ENCODE peak calls at places on chromosomes 16 and 17, in seven cellular contexts. One of them, this sample, is unnamed. For H3K36me3 and H3K4me1, the result is how much of the 10 kb centered on the place peaks cover.

GRCh38 chr16:9836118-9836736 is 346.0 kb downstream of the GRIN2A start:
- DNase-seq in suprapubic skin: no peak
- DNase-seq in ovary: no peak
- DNase-seq in tibial nerve: no peak
- DNase-seq in heart left ventricle: no peak
- DNase-seq in MM.1S: peak
- DNase-seq in colonic mucosa: no peak
- DNase-seq in this sample: no peak

GRCh38 chr16:86576591-86577313 is 1.6 kb upstream of the FOXL1 start:
- DNase-seq in tibial nerve: no peak
- DNase-seq in suprapubic skin: no peak
- DNase-seq in colonic mucosa: no peak
- DNase-seq in ovary: no peak
- DNase-seq in heart left ventricle: no peak
- DNase-seq in MM.1S: no peak
- DNase-seq in this sample: peak

GRCh38 chr17:77436058-77436442 is 295.3 kb downstream of the SEC14L1 start:
- DNase-seq in colonic mucosa: no peak
- DNase-seq in ovary: no peak
- DNase-seq in tibial nerve: no peak
- DNase-seq in heart left ventricle: peak
- DNase-seq in MM.1S: no peak
- DNase-seq in suprapubic skin: no peak
- DNase-seq in this sample: no peak

GRCh38 chr16:88662222-88662842 is 559 bp downstream of the MVD start:
- DNase-seq in heart left ventricle: no peak
- DNase-seq in MM.1S: no peak
- DNase-seq in colonic mucosa: peak
- DNase-seq in tibial nerve: no peak
- DNase-seq in ovary: no peak
- DNase-seq in suprapubic skin: no peak
- DNase-seq in this sample: peak

GRCh38 chr17:7479389-7480192 is at the start of gene ZBTB4:
- DNase-seq in ovary: peak
- DNase-seq in colonic mucosa: peak
- DNase-seq in tibial nerve: no peak
- DNase-seq in suprapubic skin: no peak
- DNase-seq in heart left ventricle: peak
- DNase-seq in MM.1S: peak
- DNase-seq in this sample: peak

GRCh38 chr17:46758614-46759013 is 59.9 kb downstream of the WNT3 start:
- DNase-seq in tibial nerve: no peak
- DNase-seq in colonic mucosa: no peak
- DNase-seq in suprapubic skin: no peak
- DNase-seq in MM.1S: no peak
- DNase-seq in heart left ventricle: no peak
- DNase-seq in ovary: no peak
- DNase-seq in this sample: no peak

GRCh38 chr16:1492082-1492922 is 858 bp upstream of the TELO2 start:
- DNase-seq in MM.1S: no peak
- DNase-seq in heart left ventricle: no peak
- DNase-seq in suprapubic skin: no peak
- DNase-seq in colonic mucosa: no peak
- DNase-seq in tibial nerve: no peak
- DNase-seq in ovary: no peak
- DNase-seq in this sample: peak

GRCh38 chr17:1362065-1362848 is 37.8 kb downstream of the YWHAE start:
- DNase-seq in colonic mucosa: no peak
- DNase-seq in ovary: no peak
- DNase-seq in suprapubic skin: no peak
- DNase-seq in MM.1S: no peak
- DNase-seq in tibial nerve: no peak
- DNase-seq in heart left ventricle: no peak
- DNase-seq in this sample: no peak

GRCh38 chr16:81607805-81608514 is 163.4 kb downstream of the CMIP start:
- DNase-seq in heart left ventricle: no peak
- DNase-seq in MM.1S: no peak
- DNase-seq in colonic mucosa: no peak
- DNase-seq in ovary: no peak
- DNase-seq in tibial nerve: no peak
- DNase-seq in suprapubic skin: no peak
- DNase-seq in this sample: no peak

GRCh38 chr16:76650579-76650978 is 373.4 kb downstream of the CNTNAP4 start:
- DNase-seq in MM.1S: no peak
- DNase-seq in suprapubic skin: no peak
- DNase-seq in heart left ventricle: no peak
- DNase-seq in ovary: no peak
- DNase-seq in colonic mucosa: no peak
- DNase-seq in tibial nerve: no peak
- DNase-seq in this sample: no peak

GRCh38 chr16:17776888-17777287 is 306.1 kb upstream of the XYLT1 start:
- DNase-seq in heart left ventricle: no peak
- DNase-seq in colonic mucosa: no peak
- DNase-seq in tibial nerve: no peak
- DNase-seq in ovary: no peak
- DNase-seq in suprapubic skin: no peak
- DNase-seq in MM.1S: no peak
- DNase-seq in this sample: no peak

DNA sequence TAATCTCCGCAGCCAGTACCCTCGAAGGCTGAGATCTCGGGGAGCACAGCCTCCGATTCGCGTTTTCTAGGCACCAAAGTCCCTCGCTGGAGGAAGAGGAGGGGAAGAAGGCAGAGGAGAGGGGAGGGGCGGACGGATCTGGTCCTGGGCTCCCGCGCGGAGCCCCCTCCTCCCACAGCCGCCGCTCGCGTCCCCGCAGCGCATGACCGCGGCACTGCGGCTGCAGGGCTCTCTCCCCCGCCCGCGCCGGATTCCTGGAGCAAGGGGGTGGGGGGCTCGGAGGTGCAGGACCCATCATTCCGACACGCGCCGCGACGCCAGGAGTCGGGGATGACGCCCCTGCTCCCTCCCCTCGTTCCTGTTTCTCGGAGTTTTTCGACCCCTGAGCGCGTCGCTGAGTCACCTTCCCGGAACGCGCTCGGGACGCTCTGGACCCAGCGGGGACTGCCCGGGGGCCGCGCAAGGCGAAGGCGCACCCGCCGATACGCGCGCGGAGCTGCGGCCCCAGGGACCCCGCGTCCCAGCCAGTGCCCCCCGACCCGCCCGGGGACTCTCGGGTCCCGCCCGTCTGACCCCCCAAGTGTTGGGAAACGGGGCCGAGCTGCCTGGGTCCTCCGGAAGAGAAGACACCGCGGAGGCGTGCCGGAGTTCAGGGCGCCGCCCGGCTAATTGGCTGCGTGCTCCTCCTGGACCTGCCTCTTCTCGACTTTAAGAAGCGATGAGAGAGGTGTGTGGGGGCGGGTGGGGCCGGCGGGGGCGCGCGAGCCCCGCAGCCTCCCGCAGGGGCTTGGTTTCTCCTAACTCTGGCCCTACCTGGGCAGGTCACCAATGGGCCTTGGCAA is 1.4 kb upstream of the SPHK1 start:
- DNase-seq in MM.1S: peak
- DNase-seq in tibial nerve: no peak
- DNase-seq in heart left ventricle: peak
- DNase-seq in ovary: no peak
- DNase-seq in suprapubic skin: no peak
- DNase-seq in colonic mucosa: peak
- DNase-seq in this sample: peak
- H3K27ac ChIP-seq in MM.1S: peak
- H3K27ac ChIP-seq in tibial nerve: peak
- H3K27ac ChIP-seq in heart left ventricle: peak
- H3K27ac ChIP-seq in ovary: no peak
- H3K27ac ChIP-seq in suprapubic skin: peak
- H3K27ac ChIP-seq in colonic mucosa: peak
- H3K27ac ChIP-seq in this sample: no peak

DNA sequence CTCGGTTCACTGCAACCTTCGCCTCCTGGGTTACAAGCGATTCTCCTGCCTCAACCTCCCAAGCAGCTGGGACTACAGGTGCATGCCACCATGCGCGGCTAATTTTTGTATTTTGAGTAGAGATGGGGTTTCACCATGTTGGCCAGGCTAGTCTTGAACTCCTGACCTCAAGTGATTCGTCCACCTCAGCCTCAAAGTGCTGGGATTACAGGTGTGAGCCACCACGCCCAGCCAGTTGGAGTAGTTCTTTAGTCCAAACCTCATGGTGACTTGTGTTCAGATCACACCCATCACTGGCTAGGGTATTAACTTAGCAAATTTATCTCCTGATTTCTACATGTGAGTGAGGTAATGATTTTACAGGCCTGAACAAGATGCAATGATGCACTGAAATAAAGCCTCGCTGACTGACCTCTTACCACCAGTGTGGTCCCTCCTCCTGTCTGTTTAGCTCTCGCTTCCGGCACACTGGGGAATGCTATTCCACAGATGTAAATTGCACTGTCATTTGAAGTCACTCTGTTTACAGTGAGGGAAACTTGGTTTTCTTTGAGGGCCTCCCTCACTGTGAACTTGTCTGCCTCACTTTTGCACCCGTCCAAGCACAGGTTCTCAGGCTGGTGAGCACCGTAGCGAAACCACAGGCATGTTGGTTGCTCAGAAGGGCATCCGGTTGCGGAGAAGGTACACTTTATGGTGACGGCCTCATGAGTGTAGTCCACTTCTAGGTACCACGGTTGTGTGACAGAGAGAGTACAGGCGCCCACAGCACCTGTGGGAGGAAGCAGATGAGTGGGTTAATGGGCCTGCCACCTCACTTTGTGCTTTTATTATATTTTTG is 5.5 kb downstream of the IGSF6 start:
- DNase-seq in heart left ventricle: no peak
- DNase-seq in colonic mucosa: peak
- DNase-seq in ovary: no peak
- DNase-seq in suprapubic skin: no peak
- DNase-seq in tibial nerve: no peak
- DNase-seq in MM.1S: no peak
- DNase-seq in this sample: no peak
- H3K36me3 ChIP-seq in heart left ventricle: under half
- H3K36me3 ChIP-seq in colonic mucosa: under half
- H3K36me3 ChIP-seq in ovary: under half
- H3K36me3 ChIP-seq in suprapubic skin: under half
- H3K36me3 ChIP-seq in tibial nerve: under half
- H3K36me3 ChIP-seq in MM.1S: under half
- H3K36me3 ChIP-seq in this sample: under half

GRCh38 chr17:75485688-75486087 is 29.3 kb downstream of the TMEM94 start:
- DNase-seq in suprapubic skin: no peak
- DNase-seq in MM.1S: no peak
- DNase-seq in heart left ventricle: peak
- DNase-seq in tibial nerve: no peak
- DNase-seq in colonic mucosa: no peak
- DNase-seq in ovary: no peak
- DNase-seq in this sample: peak
- H3K4me1 ChIP-seq in suprapubic skin: under half
- H3K4me1 ChIP-seq in MM.1S: under half
- H3K4me1 ChIP-seq in heart left ventricle: under half
- H3K4me1 ChIP-seq in tibial nerve: under half
- H3K4me1 ChIP-seq in colonic mucosa: under half
- H3K4me1 ChIP-seq in ovary: under half
- H3K4me1 ChIP-seq in this sample: under half

DNA sequence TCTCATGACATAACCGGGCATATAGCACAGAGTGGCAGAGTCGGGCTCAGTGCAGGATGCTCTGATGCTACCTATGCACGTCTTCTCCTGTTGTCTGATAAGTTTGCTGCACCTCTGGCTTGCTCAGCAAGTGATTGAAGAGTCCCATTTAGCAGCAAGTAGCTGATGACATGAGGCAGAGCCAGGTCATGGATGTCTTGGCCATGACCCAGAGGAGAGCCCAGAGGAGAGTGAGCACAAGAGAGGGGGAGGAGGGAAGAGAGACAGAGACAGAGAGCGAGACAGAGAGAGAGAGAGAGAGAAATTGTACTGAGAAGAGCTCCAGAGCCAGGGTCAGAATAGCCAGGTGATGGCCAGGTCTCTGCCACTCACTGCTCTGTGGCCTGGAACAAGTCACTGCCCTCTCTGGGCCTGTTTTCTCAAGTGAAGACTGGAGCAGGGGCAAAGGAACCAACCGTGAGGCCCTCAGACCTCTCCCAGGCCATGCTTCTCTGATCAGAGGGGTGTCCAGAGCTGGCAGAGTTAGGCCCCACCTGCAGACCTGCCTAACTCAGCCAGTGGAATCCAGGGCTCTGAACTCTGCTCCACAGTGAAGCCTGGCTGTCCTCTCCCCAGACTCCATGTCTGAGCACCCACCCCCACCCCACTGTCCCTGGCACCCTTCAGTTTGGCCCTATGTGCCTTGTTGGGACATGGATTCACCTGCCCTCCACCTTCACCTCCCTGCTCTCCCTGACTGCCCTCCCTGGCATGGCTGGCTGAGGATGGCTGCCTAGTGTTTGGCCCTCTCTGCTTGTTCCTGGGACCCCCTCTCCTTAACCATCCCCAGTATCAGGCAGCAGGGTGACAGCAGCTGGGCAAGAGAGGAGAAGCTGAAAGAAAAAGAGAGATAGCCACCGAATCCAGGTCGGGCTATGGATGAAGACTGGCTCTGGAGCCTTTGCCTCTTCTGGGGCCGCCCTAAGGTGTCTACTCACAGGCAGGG is 4.3 kb upstream of the KRT35 start:
- DNase-seq in MM.1S: no peak
- DNase-seq in colonic mucosa: no peak
- DNase-seq in suprapubic skin: no peak
- DNase-seq in ovary: no peak
- DNase-seq in heart left ventricle: no peak
- DNase-seq in tibial nerve: no peak
- DNase-seq in this sample: peak
- H3K27ac ChIP-seq in MM.1S: no peak
- H3K27ac ChIP-seq in colonic mucosa: no peak
- H3K27ac ChIP-seq in suprapubic skin: no peak
- H3K27ac ChIP-seq in ovary: no peak
- H3K27ac ChIP-seq in heart left ventricle: no peak
- H3K27ac ChIP-seq in tibial nerve: no peak
- H3K27ac ChIP-seq in this sample: no peak

DNA sequence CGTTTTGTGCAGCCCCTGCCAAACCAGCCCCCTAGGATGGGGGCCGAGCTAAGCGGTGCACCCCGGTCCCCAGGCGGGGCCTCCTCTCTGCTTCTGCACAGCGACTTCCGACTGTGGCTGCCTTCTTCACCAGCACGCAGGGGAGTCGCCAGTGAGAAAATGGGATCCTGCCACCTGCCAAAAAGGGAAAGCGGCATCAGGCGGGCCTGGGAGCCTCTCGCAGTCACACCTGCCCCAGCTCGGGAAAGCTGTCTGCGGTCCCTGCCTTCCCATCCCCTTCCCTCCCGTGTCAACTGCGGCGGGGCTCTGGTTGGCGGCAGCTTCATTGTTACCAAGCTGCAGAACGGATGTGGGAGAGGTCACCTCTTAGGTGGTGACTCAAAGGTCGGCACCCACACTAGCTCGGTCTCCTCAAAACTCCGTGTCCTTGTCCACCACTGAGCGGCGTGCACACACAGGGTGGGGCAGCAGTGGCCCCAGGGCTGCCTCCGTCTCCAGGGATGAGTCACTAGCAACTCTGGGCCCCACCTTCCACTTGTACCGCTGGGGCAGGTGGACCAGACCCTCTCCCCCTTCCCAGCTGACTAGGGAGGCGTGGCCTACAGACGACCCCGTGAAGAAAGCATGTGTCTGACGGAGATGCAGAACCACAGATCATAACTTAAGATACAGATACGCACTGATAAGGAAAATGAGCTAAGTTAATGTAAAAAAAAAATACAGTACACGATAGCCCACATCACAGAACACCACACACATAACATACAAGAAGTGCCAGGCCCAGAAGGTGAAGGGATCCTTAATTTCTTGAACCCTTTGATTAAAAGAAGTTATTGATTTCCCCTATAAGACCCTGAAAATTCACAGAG is 1.5 kb upstream of the PCYT2 start:
- DNase-seq in MM.1S: no peak
- DNase-seq in colonic mucosa: no peak
- DNase-seq in tibial nerve: no peak
- DNase-seq in suprapubic skin: no peak
- DNase-seq in ovary: no peak
- DNase-seq in heart left ventricle: no peak
- DNase-seq in this sample: no peak
- H3K36me3 ChIP-seq in MM.1S: under half
- H3K36me3 ChIP-seq in colonic mucosa: under half
- H3K36me3 ChIP-seq in tibial nerve: half or more
- H3K36me3 ChIP-seq in suprapubic skin: under half
- H3K36me3 ChIP-seq in ovary: under half
- H3K36me3 ChIP-seq in heart left ventricle: under half
- H3K36me3 ChIP-seq in this sample: under half

This sample was measured in aorta.